ENCODE peak calls at places on chromosome 14, in eight cellular contexts. Y is fibroblast of lung; S is nephron progenitor cell; V is psoas muscle; Z is foreskin fibroblast; M is CD8-positive, alpha-beta T cell; F is WERI-Rb-1; R is tibial nerve. I is an unnamed sample.
A peak's percentile ranks its signal among the peaks of the same experiment; 100 is the strongest.

GRCh38 chr14:85254718-85255117 is 275.2 kb upstream of the FLRT2 start:
- DNase-seq in F (no peak), V (no peak), R (no peak), Z (no peak), M (no peak), S (no peak), Y (peak; percentile 24), I (no peak)

GRCh38 chr14:44897844-44898151 is 63.9 kb downstream of the KLHL28 start:
- DNase-seq in V (no peak), Z (no peak), S (no peak), Y (peak; percentile 54), R (no peak), M (no peak), F (no peak), I (no peak)

GRCh38 chr14:100856056-100856950 is 30.4 kb downstream of the MEG3 start:
- DNase-seq in Z (no peak), R (no peak), M (no peak), Y (no peak), F (no peak), S (no peak), V (peak; percentile 23), I (no peak)

GRCh38 chr14:89139404-89140247 is 277.4 kb downstream of the FOXN3 start:
- DNase-seq in R (no peak), Z (no peak), V (no peak), M (no peak), Y (no peak), F (no peak), S (no peak), I (no peak)

GRCh38 chr14:76584271-76584702 is 177.0 kb upstream of the VASH1 start:
- DNase-seq in R (no peak), V (no peak), F (no peak), S (peak; percentile 54), Y (no peak), Z (no peak), M (no peak), I (no peak)

GRCh38 chr14:71566276-71566675 is 366.0 kb upstream of the RGS6 start:
- DNase-seq in Z (no peak), M (no peak), R (no peak), F (no peak), V (no peak), S (no peak), Y (no peak), I (no peak)

GRCh38 chr14:105445290-105445689 is 25.7 kb downstream of the MTA1 start:
- DNase-seq in M (no peak), F (no peak), R (no peak), Z (no peak), Y (no peak), S (no peak), V (no peak), I (peak; percentile 41)

GRCh38 chr14:85824526-85824925 is 294.6 kb downstream of the FLRT2 start:
- DNase-seq in V (no peak), S (no peak), Y (no peak), Z (no peak), F (no peak), R (no peak), M (no peak), I (no peak)

GRCh38 chr14:104875811-104876210 is 10.7 kb downstream of the CEP170B start:
- DNase-seq in F (no peak), R (no peak), S (no peak), M (no peak), Z (no peak), V (peak; percentile 41), Y (no peak), I (no peak)

GRCh38 chr14:67622675-67623074 is 3.0 kb downstream of the ARG2 start:
- DNase-seq in R (no peak), V (no peak), Y (peak; percentile 73), F (no peak), Z (peak; percentile 72), S (peak; percentile 10), M (no peak), I (no peak)

GRCh38 chr14:94367896-94368590 is 20.4 kb downstream of the SERPINA1 start:
- DNase-seq in F (no peak), V (no peak), M (no peak), S (no peak), Z (no peak), R (no peak), Y (no peak), I (peak; percentile 15)

GRCh38 chr14:90274019-90274418 is 17.7 kb downstream of the PSMC1 start:
- DNase-seq in Y (no peak), F (no peak), S (no peak), M (no peak), Z (no peak), V (no peak), R (no peak), I (no peak)

GRCh38 chr14:71555654-71556559 is 376.3 kb upstream of the RGS6 start:
- DNase-seq in F (no peak), M (peak; percentile 15), Y (no peak), V (no peak), S (no peak), Z (no peak), R (no peak), I (peak; percentile 49)

GRCh38 chr14:63045612-63046320 is 508 bp upstream of the KCNH5 start:
- DNase-seq in M (no peak), Z (peak; percentile 7), Y (peak; percentile 54), V (peak; percentile 43), F (peak; percentile 86), R (no peak), S (peak; percentile 87), I (no peak)
- TF ChIP-seq CTCF in M (no peak), Z (no peak), Y (no peak), V (no peak), F (peak; percentile 47), R (no peak), S (no peak), I (no peak)

DNA sequence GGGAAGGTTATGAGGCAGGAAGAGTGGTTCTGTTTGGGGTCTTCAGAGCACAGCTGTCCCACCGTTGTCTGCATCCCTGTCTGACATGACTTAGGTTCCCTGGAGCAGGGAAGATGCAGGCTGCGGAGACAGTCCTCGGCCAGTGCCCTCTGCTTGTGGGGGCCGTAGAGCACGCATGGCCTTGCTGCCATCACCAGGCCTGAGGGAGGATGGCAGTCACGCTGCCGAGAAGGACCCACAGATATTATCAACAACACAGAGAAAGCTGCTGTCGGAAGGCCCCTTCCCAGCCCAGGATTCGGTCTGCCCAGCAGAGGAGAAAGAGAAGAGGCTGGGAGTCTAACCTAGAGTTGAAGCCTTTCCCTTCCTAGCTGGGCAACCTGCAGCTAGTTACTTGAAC is 35.0 kb downstream of the ERH start:
- DNase-seq in R (no peak), V (peak; percentile 66), F (peak; percentile 54), Z (peak; percentile 59), M (no peak), S (peak; percentile 51), Y (peak; percentile 51), I (no peak)
- TF ChIP-seq CTCF in R (peak; percentile 42), V (peak; percentile 37), F (peak; percentile 81), Z (peak; percentile 58), M (no peak), S (peak; percentile 45), Y (peak; percentile 67), I (no peak)

GRCh38 chr14:22884721-22885523 is 1.9 kb downstream of the REM2 start:
- DNase-seq in S (no peak), F (no peak), Z (no peak), R (no peak), M (no peak), Y (no peak), V (no peak), I (no peak)

GRCh38 chr14:22885975-22886374 is 3.0 kb downstream of the REM2 start:
- DNase-seq in S (no peak), M (no peak), F (no peak), V (peak; percentile 57), Z (no peak), R (no peak), Y (no peak), I (no peak)

GRCh38 chr14:22887260-22887989 is 4.4 kb downstream of the REM2 start:
- DNase-seq in M (no peak), Y (peak; percentile 90), R (no peak), V (no peak), S (peak; percentile 54), Z (peak; percentile 63), F (no peak), I (no peak)

GRCh38 chr14:22887990-22888378 is 5.0 kb downstream of the REM2 start:
- DNase-seq in V (no peak), R (no peak), F (no peak), Y (no peak), Z (no peak), S (no peak), M (no peak), I (no peak)

GRCh38 chr14:22886500-22887259 is 3.7 kb downstream of the REM2 start:
- DNase-seq in S (peak; percentile 85), V (peak; percentile 78), Y (peak; percentile 65), M (peak; percentile 73), F (no peak), Z (peak; percentile 74), R (peak; percentile 51), I (no peak)
- TF ChIP-seq CTCF in S (no peak), V (no peak), Y (no peak), M (no peak), F (no peak), Z (no peak), R (peak; percentile 5), I (no peak)

GRCh38 chr14:29089849-29090248 is 323.3 kb downstream of the FOXG1 start:
- DNase-seq in F (no peak), Z (no peak), V (no peak), S (no peak), Y (no peak), R (no peak), M (no peak), I (no peak)

GRCh38 chr14:29085546-29085945 is 319.0 kb downstream of the FOXG1 start:
- DNase-seq in V (no peak), M (no peak), Z (no peak), S (no peak), F (no peak), R (no peak), Y (peak; percentile 18), I (no peak)
- TF ChIP-seq CTCF in V (no peak), M (no peak), Z (peak; percentile 40), S (peak; percentile 54), F (peak; percentile 33), R (peak; percentile 24), Y (peak; percentile 58), I (no peak)

DNA sequence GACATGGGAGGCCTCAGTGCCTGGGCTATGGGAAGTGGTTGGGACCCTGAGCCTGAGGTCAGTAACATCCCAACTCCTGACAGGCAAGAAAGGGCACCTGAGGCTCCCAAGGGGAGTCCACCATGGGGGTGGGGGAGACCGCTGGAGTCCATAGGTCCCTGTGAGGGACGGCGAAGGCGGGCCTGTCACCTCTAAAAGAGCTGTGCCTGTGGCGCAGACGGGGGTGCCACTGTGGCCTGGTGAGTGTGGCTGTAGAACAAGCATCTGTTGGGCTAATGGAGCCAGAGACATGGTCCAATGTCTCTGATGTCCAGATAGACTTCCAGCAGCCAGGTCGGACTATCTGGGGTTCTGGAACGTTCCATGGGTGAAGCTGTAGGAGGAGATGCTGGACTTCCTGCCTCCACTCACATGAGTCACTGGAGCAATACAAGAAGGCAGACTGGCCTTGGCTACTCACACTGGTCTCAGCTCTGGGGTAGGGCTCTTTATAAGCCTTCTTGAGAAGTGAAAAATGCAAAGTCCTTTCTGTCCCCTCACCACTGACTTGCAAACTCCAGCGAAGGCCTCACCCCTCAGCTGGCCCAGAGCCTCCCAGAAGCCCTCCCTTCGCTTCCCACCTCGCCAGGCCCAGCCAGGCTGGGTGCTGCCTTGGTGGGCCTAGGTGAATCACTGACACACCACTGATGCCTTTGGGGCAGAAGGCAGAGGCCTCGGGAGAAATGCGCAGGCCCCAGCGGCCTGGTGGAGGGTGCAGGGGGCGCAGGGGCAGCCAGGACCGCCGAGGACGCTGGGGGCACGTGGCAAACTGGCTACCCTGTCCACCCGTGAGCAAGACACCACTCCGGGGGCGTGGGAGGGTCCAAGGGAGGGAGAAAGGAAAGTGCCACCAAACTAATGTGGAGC is 1.1 kb upstream of the TRAF3 start:
- DNase-seq in S (peak; percentile 23), Z (peak; percentile 72), M (no peak), V (no peak), R (no peak), F (no peak), Y (peak; percentile 45), I (peak; percentile 60)
- TF ChIP-seq CTCF in S (no peak), Z (no peak), M (no peak), V (no peak), R (no peak), F (no peak), Y (no peak), I (no peak)

I was measured in CD14-positive monocyte.